ENCODE peak calls at places on chromosomes 11 and 22, in eight cellular contexts. K, J, Y, X, E, L, H and W are unnamed samples.
A peak's percentile ranks its signal among the peaks of the same experiment; 100 is the strongest.

GRCh38 chr22:28581020-28581419 is 98.6 kb downstream of the TTC28 start:
- DNase-seq in K (no peak), J (no peak), Y (no peak), X (no peak), E (no peak), L (no peak), H (no peak), W (no peak)

GRCh38 chr11:12537778-12538401 is 136.3 kb upstream of the TEAD1 start:
- DNase-seq in K (peak; percentile 69), J (no peak), Y (peak; percentile 63), X (no peak), E (no peak), L (no peak), H (peak; percentile 44), W (no peak)

GRCh38 chr11:204587-205109 is 2.6 kb downstream of the BET1L start:
- DNase-seq in K (peak; percentile 51), J (no peak), Y (no peak), X (no peak), E (no peak), L (no peak), H (no peak), W (peak; percentile 38)

GRCh38 chr11:241634-242033 is 4.9 kb downstream of the PSMD13 start:
- DNase-seq in K (no peak), J (no peak), Y (no peak), X (no peak), E (no peak), L (no peak), H (no peak), W (no peak)

GRCh38 chr22:19419464-19420178 is 11.9 kb downstream of the HIRA start:
- DNase-seq in K (peak; percentile 36), J (no peak), Y (no peak), X (no peak), E (no peak), L (peak; percentile 15), H (no peak), W (no peak)

GRCh38 chr11:12253843-12254281 is 123.5 kb upstream of the PARVA start:
- DNase-seq in K (no peak), J (no peak), Y (no peak), X (no peak), E (no peak), L (no peak), H (no peak), W (no peak)

GRCh38 chr11:130913268-130913667 is 3.0 kb downstream of the SNX19 start:
- DNase-seq in K (no peak), J (no peak), Y (no peak), X (no peak), E (no peak), L (no peak), H (no peak), W (no peak)

GRCh38 chr22:48849513-48849912 is 978.2 kb downstream of the BRD1 start:
- DNase-seq in K (no peak), J (no peak), Y (no peak), X (no peak), E (no peak), L (no peak), H (no peak), W (no peak)

GRCh38 chr11:69052343-69053168 is 3.8 kb downstream of the TPCN2 start:
- DNase-seq in K (no peak), J (no peak), Y (no peak), X (no peak), E (peak; percentile 93), L (no peak), H (no peak), W (peak; percentile 54)

GRCh38 chr11:66976048-66976467 is 954 bp downstream of the C11orf86 start:
- DNase-seq in K (no peak), J (peak; percentile 59), Y (no peak), X (peak; percentile 55), E (peak; percentile 68), L (no peak), H (no peak), W (peak; percentile 30)

GRCh38 chr11:72947229-72947628 is 133.0 kb downstream of the ATG16L2 start:
- DNase-seq in K (no peak), J (no peak), Y (no peak), X (no peak), E (no peak), L (no peak), H (no peak), W (no peak)

GRCh38 chr11:18769802-18770456 is 21.7 kb downstream of the PTPN5 start:
- DNase-seq in K (no peak), J (no peak), Y (no peak), X (no peak), E (no peak), L (no peak), H (no peak), W (no peak)

DNA sequence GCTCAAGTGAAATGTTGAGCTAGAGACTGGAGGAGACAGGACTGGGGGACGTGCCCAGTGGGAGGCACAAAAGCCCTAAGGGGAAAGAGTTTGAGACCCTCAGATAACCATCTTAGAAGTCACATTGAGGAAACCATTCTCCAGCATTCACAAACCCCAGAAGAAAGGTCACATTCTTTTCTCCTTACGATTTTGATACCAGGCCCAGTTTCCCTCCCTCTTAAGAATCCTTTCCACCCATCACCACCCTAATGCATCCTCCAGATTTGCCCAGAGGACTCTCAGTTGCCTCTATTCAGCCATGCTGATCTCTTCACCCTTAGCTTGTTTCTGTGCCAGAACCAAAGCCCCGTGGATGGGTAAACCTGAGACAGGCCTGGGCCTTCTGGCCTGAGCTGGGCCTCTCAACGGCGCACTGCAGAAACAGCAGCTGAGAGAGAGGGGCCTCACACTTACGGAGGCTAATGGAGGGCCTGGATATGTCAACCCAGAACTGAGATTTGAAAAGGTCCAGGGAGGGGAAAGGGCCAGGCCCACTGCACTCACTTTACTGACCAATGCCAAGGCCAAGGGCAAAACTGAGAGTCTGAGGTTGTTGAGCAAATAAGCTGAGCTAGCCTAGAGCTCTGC is 32.3 kb upstream of the OAF start:
- DNase-seq in K (no peak), J (no peak), Y (no peak), X (no peak), E (no peak), L (no peak), H (no peak), W (no peak)
- H3K27me3 ChIP-seq in K (no peaks in the 10 kb centered on the region), J (no peaks in the 10 kb centered on the region), Y (no peaks in the 10 kb centered on the region), X (peaks cover 41% of the 10 kb centered on the region), E (no peaks in the 10 kb centered on the region), L (peaks cover 14% of the 10 kb centered on the region), H (no peaks in the 10 kb centered on the region), W (no peaks in the 10 kb centered on the region)

DNA sequence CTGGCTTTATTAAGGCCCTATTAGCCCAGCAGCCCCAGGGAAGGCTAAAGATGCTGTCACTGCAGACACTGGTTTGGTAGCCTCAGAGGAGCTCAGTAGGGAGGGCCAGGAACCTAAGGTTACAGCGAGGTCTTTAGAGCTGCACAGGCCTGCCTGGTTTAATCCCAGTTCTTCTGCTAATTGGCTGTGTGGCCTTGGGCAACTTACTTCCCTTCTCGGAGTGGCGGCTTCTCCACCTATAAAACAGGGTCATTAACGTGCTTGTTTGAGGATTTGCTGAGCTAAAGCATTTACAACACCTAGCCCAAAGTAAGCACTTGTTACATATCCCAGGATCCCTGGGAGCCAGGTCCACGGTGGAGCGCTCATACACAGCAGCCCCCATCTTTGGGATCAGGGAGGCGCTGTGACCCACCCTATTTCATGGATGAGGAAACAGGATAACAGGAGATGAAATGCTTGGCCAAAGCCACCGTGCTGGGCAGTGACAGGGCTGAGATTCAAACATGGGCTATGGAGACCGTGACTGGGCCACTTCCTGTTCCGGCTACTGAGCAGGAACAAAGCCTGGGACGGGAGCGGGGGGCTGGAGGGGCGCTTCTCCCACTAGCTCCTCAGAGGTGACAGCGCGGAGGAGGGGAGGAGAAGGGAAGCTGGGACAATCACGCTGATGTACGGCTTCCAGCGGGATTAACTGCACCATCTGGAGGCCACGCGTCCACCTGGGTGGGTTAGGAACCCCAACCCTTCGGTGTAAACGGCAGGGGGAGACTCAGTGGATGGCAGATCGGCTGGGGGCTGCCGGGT is 61.5 kb downstream of the IGLL1 start:
- DNase-seq in K (no peak), J (no peak), Y (peak; percentile 12), X (no peak), E (no peak), L (no peak), H (no peak), W (peak; percentile 47)
- H3K27me3 ChIP-seq in K (no peaks in the 10 kb centered on the region), J (no peaks in the 10 kb centered on the region), Y (peaks cover 6% of the 10 kb centered on the region), X (no peaks in the 10 kb centered on the region), E (no peaks in the 10 kb centered on the region), L (no peaks in the 10 kb centered on the region), H (no peaks in the 10 kb centered on the region), W (no peaks in the 10 kb centered on the region)

GRCh38 chr22:44659140-44659539 is 42.9 kb upstream of the PRR5 start:
- DNase-seq in K (no peak), J (no peak), Y (peak; percentile 77), X (no peak), E (no peak), L (no peak), H (peak; percentile 52), W (peak; percentile 71)

GRCh38 chr22:44661070-44661469 is 40.9 kb upstream of the PRR5 start:
- DNase-seq in K (no peak), J (no peak), Y (peak; percentile 19), X (no peak), E (no peak), L (no peak), H (peak; percentile 27), W (no peak)

GRCh38 chr22:44661659-44662569 is 40.1 kb upstream of the PRR5 start:
- DNase-seq in K (no peak), J (no peak), Y (peak; percentile 31), X (no peak), E (no peak), L (no peak), H (peak; percentile 32), W (no peak)

GRCh38 chr22:44660051-44660830 is 41.8 kb upstream of the PRR5 start:
- DNase-seq in K (no peak), J (no peak), Y (peak; percentile 36), X (no peak), E (peak; percentile 20), L (no peak), H (peak; percentile 29), W (peak; percentile 9)

DNA sequence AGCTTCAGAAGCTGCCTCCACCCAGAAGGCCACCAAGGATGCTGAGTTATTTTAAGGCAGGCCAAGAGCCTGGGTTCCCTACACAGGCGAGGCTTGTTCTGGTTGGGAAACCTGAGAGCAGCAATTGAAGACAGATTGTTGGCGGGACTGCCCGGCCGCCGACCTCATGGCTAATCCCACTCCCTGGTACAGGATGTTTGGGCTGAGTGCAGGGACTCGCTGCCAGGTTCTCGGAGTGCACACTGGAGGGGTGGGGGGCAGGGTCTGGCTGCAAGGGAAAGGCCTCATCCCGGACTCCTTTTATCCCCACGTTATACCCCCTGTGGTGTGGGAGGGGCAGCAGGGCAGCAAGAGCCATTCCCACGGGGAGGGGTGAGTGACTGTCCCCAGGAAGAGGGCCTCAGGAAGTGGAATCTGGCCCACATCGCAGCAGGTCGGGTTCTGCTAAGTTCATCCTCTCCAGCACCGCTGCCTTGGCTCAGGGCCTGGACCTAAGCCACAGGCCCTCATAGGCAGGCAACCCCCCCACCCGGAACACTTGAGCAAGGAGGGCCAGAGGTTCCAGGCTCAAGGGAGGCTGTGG is 43.5 kb upstream of the PRR5 start:
- DNase-seq in K (peak; percentile 76), J (no peak), Y (peak; percentile 86), X (no peak), E (peak; percentile 22), L (no peak), H (peak; percentile 79), W (peak; percentile 82)
- H3K27me3 ChIP-seq in K (no peaks in the 10 kb centered on the region), J (no peaks in the 10 kb centered on the region), Y (no peaks in the 10 kb centered on the region), X (peaks cover 3% of the 10 kb centered on the region), E (no peaks in the 10 kb centered on the region), L (no peaks in the 10 kb centered on the region), H (no peaks in the 10 kb centered on the region), W (no peaks in the 10 kb centered on the region)

DNA sequence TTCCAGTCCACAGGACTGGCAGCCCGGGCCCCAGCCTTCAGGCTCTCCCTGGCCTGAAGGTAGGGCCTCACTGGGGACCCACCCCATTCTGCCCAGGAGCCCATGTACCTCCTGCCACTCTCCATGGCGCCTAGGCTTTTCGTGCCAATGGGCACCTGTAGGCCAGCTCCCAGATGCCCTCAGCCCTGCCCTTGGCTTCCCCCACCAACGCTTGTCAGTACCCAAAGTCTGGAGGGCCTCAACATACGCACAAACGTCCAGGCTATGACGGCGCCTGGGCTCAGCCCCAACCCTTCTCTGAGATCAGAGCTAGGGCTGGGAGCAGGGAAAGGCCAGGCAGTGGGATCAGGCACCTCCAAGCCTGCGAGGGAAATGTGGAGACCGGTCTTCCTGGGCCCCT is 816.9 kb upstream of the LUZP2 start:
- DNase-seq in K (no peak), J (no peak), Y (no peak), X (no peak), E (no peak), L (no peak), H (no peak), W (no peak)
- H3K27me3 ChIP-seq in K (no peaks in the 10 kb centered on the region), J (no peaks in the 10 kb centered on the region), Y (no peaks in the 10 kb centered on the region), X (no peaks in the 10 kb centered on the region), E (no peaks in the 10 kb centered on the region), L (no peaks in the 10 kb centered on the region), H (no peaks in the 10 kb centered on the region), W (no peaks in the 10 kb centered on the region)